ENCODE peak calls at places on chromosomes 7 and 10, in ten cellular contexts. Q is prostate gland, T is K562, A is breast epithelium, O is spleen, C is upper lobe of left lung, G is transverse colon, L is HCT116, I is sigmoid colon, E is GM12878. P is an unnamed sample.

GRCh38 chr10:78913219-78914059 is 155.3 kb upstream of the ZMIZ1 start:
- DNase-seq in G (peak), O (peak), C (no peak), T (no peak), L (no peak), A (peak), Q (peak), I (no peak), E (no peak), P (no peak)

GRCh38 chr10:14586901-14587300 is 187.8 kb downstream of the FAM107B start:
- DNase-seq in L (no peak), T (no peak), I (no peak), G (peak), O (no peak), E (no peak), Q (no peak), C (no peak), A (no peak), P (no peak)

GRCh38 chr7:18607025-18607424 is 111.5 kb downstream of the HDAC9 start:
- DNase-seq in C (no peak), T (no peak), L (no peak), A (no peak), Q (no peak), G (no peak), E (no peak), I (no peak), O (no peak), P (no peak)

GRCh38 chr7:107167483-107168232 is 1.1 kb upstream of the HBP1 start:
- DNase-seq in I (no peak), T (peak), Q (peak), G (no peak), L (peak), E (no peak), A (no peak), O (no peak), C (peak), P (no peak)

GRCh38 chr10:114486938-114487814 is 82.9 kb upstream of the AFAP1L2 start:
- DNase-seq in A (no peak), I (no peak), E (no peak), O (no peak), C (no peak), G (no peak), Q (no peak), T (no peak), L (no peak), P (no peak)

GRCh38 chr7:138254444-138254843 is 178.2 kb downstream of the AKR1D1 start:
- DNase-seq in Q (no peak), E (no peak), A (no peak), C (no peak), I (no peak), L (no peak), G (no peak), T (no peak), O (no peak), P (no peak)

GRCh38 chr10:1057106-1057657 is 997 bp downstream of the WDR37 start:
- DNase-seq in O (no peak), L (no peak), T (peak), A (no peak), C (no peak), E (no peak), Q (no peak), G (no peak), I (no peak), P (no peak)

GRCh38 chr7:46530081-46530480 is 609.0 kb upstream of the IGFBP3 start:
- DNase-seq in L (no peak), A (no peak), I (no peak), O (no peak), C (no peak), T (no peak), E (no peak), Q (no peak), G (no peak), P (peak)

GRCh38 chr7:138091073-138091472 is 14.8 kb downstream of the AKR1D1 start:
- DNase-seq in T (no peak), L (no peak), E (peak), C (peak), G (no peak), O (no peak), A (no peak), I (no peak), Q (no peak), P (no peak)

GRCh38 chr10:84261236-84261635 is 16.4 kb downstream of the RGR start:
- DNase-seq in L (no peak), T (no peak), I (no peak), E (no peak), C (no peak), O (no peak), A (no peak), G (no peak), Q (no peak), P (no peak)

GRCh38 chr7:114148779-114149178 is 230.0 kb upstream of the PPP1R3A start:
- DNase-seq in T (no peak), O (no peak), G (no peak), Q (no peak), I (no peak), C (no peak), L (no peak), A (no peak), E (no peak), P (no peak)

GRCh38 chr7:3215624-3216585 is 85.1 kb upstream of the SDK1 start:
- DNase-seq in G (no peak), O (no peak), Q (peak), I (no peak), C (no peak), T (no peak), A (no peak), E (no peak), L (no peak), P (peak)

GRCh38 chr10:125116652-125117310 is 43.6 kb downstream of the CTBP2 start:
- DNase-seq in L (no peak), A (no peak), E (no peak), O (peak), Q (no peak), C (no peak), G (no peak), I (peak), T (no peak), P (no peak)

GRCh38 chr7:155750255-155751125 is 61.8 kb downstream of the SHH start:
- DNase-seq in O (no peak), T (no peak), G (no peak), A (no peak), C (no peak), L (no peak), E (no peak), Q (no peak), I (no peak), P (no peak)
- H3K27ac ChIP-seq in O (no peak), T (no peak), G (no peak), A (no peak), C (no peak), L (no peak), E (peak), Q (no peak), I (no peak), P (no peak)

GRCh38 chr10:52599586-52600200 is 172.9 kb downstream of the MBL2 start:
- DNase-seq in G (no peak), Q (no peak), E (no peak), L (no peak), A (no peak), T (no peak), I (no peak), O (no peak), C (no peak), P (no peak)
- TF ChIP-seq POLR2AphosphoS5 in G (no peak), Q (no peak), E (no peak), L (no peak), A (no peak), T (no peak), I (no peak), O (no peak), C (no peak), P (no peak)

GRCh38 chr7:100093498-100093897 is 4.7 kb downstream of the COPS6 start:
- DNase-seq in G (no peak), C (no peak), E (no peak), T (no peak), L (no peak), I (peak), A (no peak), Q (no peak), O (no peak), P (no peak)

GRCh38 chr7:100089458-100090201 is 861 bp downstream of the COPS6 start:
- DNase-seq in T (no peak), O (no peak), L (no peak), Q (no peak), A (no peak), I (no peak), G (no peak), E (no peak), C (no peak), P (no peak)

GRCh38 chr7:100093054-100093453 is 4.3 kb downstream of the COPS6 start:
- DNase-seq in O (no peak), Q (no peak), C (no peak), E (no peak), G (no peak), I (no peak), T (no peak), L (no peak), A (no peak), P (no peak)

GRCh38 chr7:100090527-100091410 is 2.0 kb downstream of the COPS6 start:
- DNase-seq in A (no peak), O (no peak), C (no peak), E (no peak), T (no peak), L (no peak), Q (no peak), G (no peak), I (no peak), P (no peak)

DNA sequence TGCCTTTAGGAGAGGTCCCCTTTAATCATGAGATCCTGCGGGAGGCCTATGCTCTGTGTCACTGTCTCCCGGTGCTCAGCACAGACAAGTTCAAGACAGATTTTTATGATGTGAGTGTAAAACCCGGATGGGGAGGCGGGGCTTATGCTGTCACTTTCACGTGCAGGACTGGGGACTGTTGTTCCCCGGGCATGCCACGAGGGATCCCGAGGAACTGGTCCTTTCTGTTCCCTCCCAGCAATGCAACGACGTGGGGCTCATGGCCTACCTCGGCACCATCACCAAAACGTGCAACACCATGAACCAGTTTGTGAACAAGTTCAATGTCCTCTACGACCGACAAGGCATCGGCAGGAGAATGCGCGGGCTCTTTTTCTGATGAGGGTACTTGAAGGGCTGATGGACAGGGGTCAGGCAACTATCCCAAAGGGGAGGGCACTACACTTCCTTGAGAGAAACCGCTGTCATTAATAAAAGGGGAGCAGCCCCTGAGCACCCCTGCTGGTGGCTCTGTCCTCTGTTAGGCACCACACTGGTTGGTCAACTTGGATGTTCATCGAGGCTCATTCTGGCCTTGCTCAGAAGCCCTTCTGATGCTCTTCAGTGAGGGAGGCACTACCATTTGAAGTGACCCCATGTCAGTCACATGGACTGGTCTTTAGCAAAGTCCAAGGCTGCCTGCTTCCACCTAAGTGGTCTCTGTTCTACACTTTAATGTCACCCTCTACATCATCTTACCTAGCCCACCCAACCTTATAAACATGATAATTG is 2.8 kb downstream of the COPS6 start:
- DNase-seq in T (peak), C (no peak), I (no peak), E (no peak), O (no peak), A (no peak), Q (no peak), G (no peak), L (no peak), P (no peak)
- TF ChIP-seq POLR2A in T (peak), C (no peak), I (no peak), E (peak), O (no peak), A (no peak), Q (no peak), G (no peak), L (no peak), P (no peak)

GRCh38 chr10:73493781-73494180 is 2.0 kb downstream of the PPP3CB start:
- DNase-seq in L (no peak), G (no peak), E (no peak), Q (no peak), O (no peak), A (no peak), I (no peak), T (no peak), C (no peak), P (no peak)
- H3K27ac ChIP-seq in L (no peak), G (peak), E (peak), Q (no peak), O (no peak), A (peak), I (no peak), T (no peak), C (no peak), P (peak)

GRCh38 chr10:129741280-129741977 is 222.6 kb downstream of the EBF3 start:
- DNase-seq in A (peak), L (no peak), Q (no peak), G (no peak), T (no peak), C (no peak), I (peak), E (no peak), O (peak), P (peak)

GRCh38 chr10:129743738-129744133 is 220.3 kb downstream of the EBF3 start:
- DNase-seq in L (no peak), I (peak), Q (no peak), T (no peak), A (peak), C (no peak), E (no peak), G (no peak), O (peak), P (peak)

GRCh38 chr10:129742742-129743550 is 221.1 kb downstream of the EBF3 start:
- DNase-seq in O (peak), T (no peak), I (peak), L (no peak), Q (no peak), A (no peak), C (no peak), E (no peak), G (no peak), P (peak)

GRCh38 chr10:129741978-129742741 is 221.9 kb downstream of the EBF3 start:
- DNase-seq in O (peak), E (no peak), G (no peak), Q (no peak), C (no peak), T (no peak), I (peak), A (no peak), L (no peak), P (peak)

DNA sequence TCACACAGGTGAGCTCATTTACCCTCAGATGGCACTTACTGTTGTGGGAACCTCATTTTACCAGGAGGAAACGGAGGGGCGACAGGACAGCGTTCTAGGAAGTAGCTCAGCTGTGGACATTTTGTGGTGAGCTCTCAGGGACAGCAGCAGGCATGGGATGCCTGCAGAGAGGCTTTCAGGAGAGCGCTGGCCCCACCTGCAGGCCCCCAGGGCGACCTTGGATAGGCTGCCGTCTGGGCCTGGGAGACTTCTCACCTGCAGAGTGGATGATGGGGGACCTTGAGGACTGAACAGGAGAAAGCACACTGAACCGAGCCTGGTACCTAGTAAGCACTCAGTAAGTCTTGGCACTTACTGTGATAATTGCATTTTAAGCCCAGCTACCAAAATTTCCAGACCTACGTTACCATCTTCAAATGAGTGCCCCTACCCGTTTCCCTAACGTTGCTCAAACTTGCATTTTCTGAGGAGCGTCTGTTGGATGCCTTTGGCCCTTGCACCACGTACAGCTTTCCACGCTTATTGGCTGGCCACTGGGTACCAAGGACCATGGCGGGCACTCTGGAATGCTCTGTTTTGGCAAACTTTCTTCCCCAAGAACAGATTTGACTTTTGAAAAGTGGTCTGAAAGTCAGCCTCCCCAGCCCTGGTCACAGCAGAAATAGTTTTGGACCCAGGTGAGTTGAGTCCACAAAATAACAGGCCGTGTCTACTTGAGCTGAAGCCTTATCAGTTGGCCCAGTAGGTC is 223.4 kb downstream of the EBF3 start:
- DNase-seq in T (no peak), C (no peak), A (no peak), G (no peak), I (no peak), L (no peak), E (no peak), O (peak), Q (no peak), P (peak)
- TF ChIP-seq POLR2AphosphoS5 in T (no peak), C (no peak), A (no peak), G (no peak), I (no peak), L (no peak), E (no peak), O (no peak), Q (no peak), P (no peak)

DNA sequence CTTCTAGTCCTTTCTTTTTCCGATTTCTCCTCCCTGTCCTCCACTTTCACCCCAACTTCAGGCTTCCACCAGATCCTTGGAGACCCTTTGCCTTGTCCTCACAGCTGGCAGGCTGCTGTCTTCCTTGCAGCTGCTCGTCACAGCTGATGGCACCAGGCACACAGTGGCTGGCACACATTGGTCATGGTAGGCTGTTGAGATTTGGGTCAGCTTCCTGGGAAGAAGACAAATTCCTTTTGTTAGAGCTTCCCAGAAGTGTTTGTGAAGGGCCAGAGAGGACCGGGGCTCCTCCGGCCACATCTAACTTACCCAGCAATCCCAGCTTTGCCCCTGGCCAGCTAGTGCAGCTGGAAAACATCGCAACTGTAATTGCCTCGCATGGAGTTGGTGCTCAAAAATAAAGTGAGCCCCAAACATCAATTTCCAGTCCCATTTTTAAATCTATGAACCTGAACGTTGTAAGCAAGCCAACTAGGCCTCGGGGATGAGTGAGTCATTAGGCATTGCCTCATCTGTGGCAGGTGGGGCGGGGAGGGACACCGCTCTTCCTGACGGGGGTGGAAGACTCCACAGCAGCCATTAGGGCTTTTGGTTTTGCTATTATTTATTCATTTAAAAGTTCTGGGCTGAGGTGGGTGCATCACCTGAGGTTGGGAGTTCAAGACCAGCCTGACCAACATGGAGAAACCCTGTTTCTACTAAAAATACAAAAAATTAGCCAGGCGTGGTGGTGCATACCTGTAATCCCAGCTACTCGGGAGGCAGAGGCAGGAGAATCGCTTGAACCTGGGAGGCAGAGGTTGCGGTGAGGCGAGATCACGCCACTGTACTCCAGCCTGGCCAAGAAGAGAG is 12.4 kb downstream of the CPA5 start:
- DNase-seq in L (peak), G (peak), Q (peak), A (peak), E (no peak), T (peak), O (no peak), I (peak), C (peak), P (no peak)
- TF ChIP-seq POLR2A in L (no peak), G (no peak), Q (no peak), A (no peak), E (no peak), T (no peak), O (no peak), I (no peak), C (no peak), P (no peak)

DNA sequence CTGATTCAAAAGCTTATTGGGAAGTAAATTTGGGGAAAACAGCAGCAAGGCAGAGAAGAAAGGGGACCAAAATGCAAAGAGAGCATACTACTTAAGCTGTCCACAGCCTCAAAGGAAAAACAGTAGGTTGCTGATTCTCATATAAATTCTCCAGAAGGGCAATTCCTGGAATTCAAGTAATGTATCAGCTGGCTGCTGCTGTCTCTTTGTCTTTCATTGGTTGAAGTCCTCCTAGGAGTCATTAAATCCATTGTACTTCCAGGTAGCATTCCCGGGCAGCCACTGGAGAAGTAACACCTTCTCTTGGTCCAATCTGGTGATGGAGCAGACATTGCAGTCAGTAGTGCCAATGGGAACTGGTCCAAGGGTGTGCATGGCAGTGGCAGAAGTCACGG is 22.7 kb downstream of the BET1 start:
- DNase-seq in O (no peak), T (no peak), L (no peak), C (no peak), Q (no peak), G (no peak), E (no peak), A (no peak), I (no peak), P (no peak)
- H3K27ac ChIP-seq in O (no peak), T (no peak), L (no peak), C (no peak), Q (no peak), G (no peak), E (no peak), A (no peak), I (no peak), P (no peak)